ENCODE peak calls at places on chromosomes 1 and 21, in five cellular contexts. A is dorsolateral prefrontal cortex, V is fibroblast of lung, G is thoracic aorta, O is neural crest cell. Y is an unnamed sample.

GRCh38 chr1:226979115-226979516 is 39.0 kb downstream of the COQ8A start:
- DNase-seq in A (no peak), V (no peak), G (no peak), O (no peak), Y (no peak)

GRCh38 chr1:218424528-218424927 is 79.4 kb downstream of the TGFB2 start:
- DNase-seq in A (no peak), V (peak; percentile 73), G (no peak), O (no peak), Y (no peak)

GRCh38 chr1:78102082-78102481 is 56.3 kb downstream of the GIPC2 start:
- DNase-seq in A (no peak), V (peak; percentile 97), G (no peak), O (no peak), Y (no peak)

GRCh38 chr21:24123785-24124184 is 1483.5 kb downstream of the MRPL39 start:
- DNase-seq in A (no peak), V (peak; percentile 6), G (no peak), O (no peak), Y (no peak)

GRCh38 chr1:68426594-68426993 is 23.2 kb downstream of the RPE65 start:
- DNase-seq in A (no peak), V (no peak), G (no peak), O (no peak), Y (no peak)

GRCh38 chr1:206631085-206631509 is 4.2 kb upstream of the DYRK3 start:
- DNase-seq in A (no peak), V (peak; percentile 80), G (no peak), O (peak; percentile 18), Y (peak; percentile 71)

GRCh38 chr21:27817902-27818623 is 851.2 kb upstream of the ADAMTS5 start:
- DNase-seq in A (no peak), V (no peak), G (no peak), O (no peak), Y (no peak)

GRCh38 chr1:6197746-6198427 is 1.5 kb downstream of the RPL22 start:
- DNase-seq in A (no peak), V (no peak), G (no peak), O (no peak), Y (no peak)

GRCh38 chr21:45948576-45949141 is 32.9 kb upstream of the COL6A1 start:
- DNase-seq in A (no peak), V (no peak), G (no peak), O (no peak), Y (no peak)

GRCh38 chr1:36384542-36385409 is 948 bp downstream of the STK40 start:
- DNase-seq in A (peak; percentile 32), V (peak; percentile 21), G (no peak), O (no peak), Y (no peak)

GRCh38 chr21:35819134-35819533 is 241.2 kb downstream of the SETD4 start:
- DNase-seq in A (no peak), V (no peak), G (no peak), O (no peak), Y (no peak)

GRCh38 chr1:110477041-110477440 is 26.1 kb downstream of the PROK1 start:
- DNase-seq in A (no peak), V (peak; percentile 79), G (no peak), O (no peak), Y (no peak)

GRCh38 chr1:59018860-59019259 is 235.0 kb upstream of the JUN start:
- DNase-seq in A (no peak), V (no peak), G (no peak), O (no peak), Y (no peak)

GRCh38 chr1:224183591-224184312 is 712 bp downstream of the DEGS1 start:
- DNase-seq in A (peak; percentile 42), V (peak; percentile 66), G (no peak), O (peak; percentile 51), Y (peak; percentile 77)

GRCh38 chr1:91546876-91547275 is 46.2 kb downstream of the CDC7 start:
- DNase-seq in A (no peak), V (no peak), G (no peak), O (no peak), Y (no peak)

GRCh38 chr1:231139659-231140650 is 21.9 kb upstream of the TRIM67 start:
- DNase-seq in A (no peak), V (peak; percentile 99), G (no peak), O (no peak), Y (no peak)

GRCh38 chr1:84368441-84368840 is 29.8 kb upstream of the DNASE2B start:
- DNase-seq in A (no peak), V (no peak), G (no peak), O (no peak), Y (no peak)

GRCh38 chr1:40818264-40818961 is 34.8 kb downstream of the KCNQ4 start:
- DNase-seq in A (no peak), V (peak; percentile 18), G (no peak), O (peak; percentile 56), Y (peak; percentile 93)

GRCh38 chr1:162985816-162986215 is 83.3 kb upstream of the RGS4 start:
- DNase-seq in A (no peak), V (peak; percentile 74), G (no peak), O (no peak), Y (no peak)

GRCh38 chr21:43667191-43667904 is 8.0 kb downstream of the RRP1B start:
- DNase-seq in A (no peak), V (peak; percentile 80), G (no peak), O (no peak), Y (no peak)

GRCh38 chr21:22120616-22121266 is 1122.5 kb downstream of the NCAM2 start:
- DNase-seq in A (no peak), V (no peak), G (no peak), O (no peak), Y (no peak)

GRCh38 chr1:6523566-6523965 is 30.7 kb downstream of the NOL9 start:
- DNase-seq in A (no peak), V (peak; percentile 36), G (no peak), O (no peak), Y (peak; percentile 56)

GRCh38 chr1:244989813-244990212 is 125.5 kb upstream of the HNRNPU start:
- DNase-seq in A (no peak), V (peak; percentile 41), G (no peak), O (no peak), Y (no peak)

GRCh38 chr1:82625562-82625961 is 824.8 kb downstream of the ADGRL2 start:
- DNase-seq in A (no peak), V (no peak), G (no peak), O (no peak), Y (no peak)

GRCh38 chr1:206766251-206766856 is 4.2 kb upstream of the IL19 start:
- DNase-seq in A (no peak), V (peak; percentile 97), G (no peak), O (no peak), Y (peak; percentile 44)

GRCh38 chr1:156245451-156246232 is 2.2 kb downstream of the PAQR6 start:
- DNase-seq in A (no peak), V (peak; percentile 36), G (no peak), O (no peak), Y (peak; percentile 79)

GRCh38 chr1:157993179-157994080 is at the start of gene KIRREL1:
- DNase-seq in A (no peak), V (peak; percentile 78), G (no peak), O (peak; percentile 45), Y (no peak)

GRCh38 chr1:72485786-72486185 is 203.4 kb upstream of the NEGR1 start:
- DNase-seq in A (no peak), V (peak; percentile 0), G (no peak), O (no peak), Y (no peak)

GRCh38 chr1:208781391-208782035 is 537.3 kb upstream of the PLXNA2 start:
- DNase-seq in A (no peak), V (no peak), G (no peak), O (no peak), Y (no peak)

GRCh38 chr1:89538361-89538760 is 13.7 kb downstream of the LRRC8B start:
- DNase-seq in A (no peak), V (peak; percentile 45), G (no peak), O (no peak), Y (no peak)

DNA sequence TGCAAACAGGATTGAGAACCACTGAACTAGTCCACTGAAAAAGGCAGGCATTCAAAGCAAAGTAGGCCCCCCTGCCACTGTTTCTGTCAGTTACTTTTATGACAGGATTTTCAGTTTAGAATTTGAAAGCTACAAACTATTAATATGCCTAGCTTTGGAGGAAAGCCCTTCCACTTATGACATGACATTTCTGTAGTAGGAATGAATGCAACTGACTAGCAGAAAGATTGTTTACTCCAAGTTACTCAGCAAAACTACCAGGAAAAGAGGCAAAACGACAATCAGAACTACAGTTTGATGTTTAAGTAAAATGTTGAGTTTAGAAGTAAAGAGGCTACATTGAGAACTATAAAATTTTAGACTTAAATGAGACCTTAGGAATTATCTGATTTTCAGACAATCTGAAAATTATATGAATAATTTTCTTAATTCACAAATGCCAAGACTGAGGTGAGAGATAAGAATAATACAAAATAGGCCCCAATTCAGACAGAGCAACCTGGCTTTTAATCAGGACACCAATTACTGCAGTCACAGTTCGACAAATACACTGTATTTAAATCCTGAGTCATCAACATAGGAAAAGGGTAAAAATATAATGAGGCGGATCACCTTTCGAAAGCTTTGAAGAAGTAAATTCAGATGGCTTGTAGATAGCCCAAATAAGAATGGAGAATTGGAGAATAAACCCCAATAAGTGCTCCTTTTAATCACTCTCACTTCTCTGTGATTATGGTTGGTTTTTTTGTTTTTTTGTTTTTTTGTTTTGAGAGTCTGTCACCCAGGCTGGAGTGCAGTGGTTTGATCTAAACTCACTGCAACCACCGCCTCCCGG is 2.2 kb downstream of the PRKAB2 start:
- DNase-seq in A (no peak), V (no peak), G (no peak), O (no peak), Y (no peak)
- TF ChIP-seq CTCF in A (no peak), V (no peak), G (no peak), O (no peak), Y (no peak)

GRCh38 chr1:22729400-22729773 is 18.7 kb downstream of the EPHB2 start:
- DNase-seq in A (no peak), V (no peak), G (no peak), O (no peak), Y (no peak)

GRCh38 chr1:22731924-22732522 is 21.4 kb downstream of the EPHB2 start:
- DNase-seq in A (no peak), V (no peak), G (no peak), O (no peak), Y (peak; percentile 47)

GRCh38 chr1:22728751-22729399 is 18.2 kb downstream of the EPHB2 start:
- DNase-seq in A (no peak), V (no peak), G (no peak), O (no peak), Y (no peak)

GRCh38 chr1:22729921-22730320 is 19.3 kb downstream of the EPHB2 start:
- DNase-seq in A (no peak), V (no peak), G (no peak), O (no peak), Y (no peak)

GRCh38 chr1:22727873-22728272 is 17.2 kb downstream of the EPHB2 start:
- DNase-seq in A (no peak), V (no peak), G (no peak), O (no peak), Y (no peak)
- TF ChIP-seq CTCF in A (no peak), V (no peak), G (no peak), O (no peak), Y (no peak)

DNA sequence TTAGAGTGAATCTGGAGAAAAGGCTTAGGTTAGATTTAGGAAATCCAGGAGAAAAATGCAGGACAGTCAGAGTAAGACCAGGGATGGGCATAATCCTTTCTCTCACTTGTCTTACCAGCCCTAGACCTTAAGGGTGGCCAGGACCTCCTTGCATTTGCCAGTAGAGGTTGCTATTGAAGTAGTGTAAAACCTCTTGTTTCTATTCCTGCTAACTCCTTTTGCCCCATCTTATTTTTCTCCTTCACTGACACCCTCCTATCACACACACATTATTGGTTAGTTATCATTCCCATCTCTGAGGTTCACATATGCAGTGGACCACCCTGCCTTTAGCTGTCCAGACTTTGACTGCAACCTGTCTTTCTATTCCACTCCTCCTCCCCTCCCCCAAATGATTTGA is 75.0 kb upstream of the MACF1 start:
- DNase-seq in A (no peak), V (peak; percentile 50), G (no peak), O (no peak), Y (peak; percentile 35)
- TF ChIP-seq CTCF in A (no peak), V (peak; percentile 41), G (peak; percentile 14), O (no peak), Y (peak; percentile 27)

GRCh38 chr21:16707274-16707673 is 805.6 kb upstream of the CXADR start:
- DNase-seq in A (no peak), V (no peak), G (no peak), O (no peak), Y (no peak)
- TF ChIP-seq CTCF in A (no peak), V (no peak), G (no peak), O (no peak), Y (no peak)

Y was measured in GM13976.